ENCODE peak calls at places on chromosomes 3 and 15, in seven cellular contexts. One of them, this sample, is unnamed. For H3K4me1, the result is how much of the 10 kb centered on the place peaks cover.

GRCh38 chr3:142723665-142723967 is 218 bp upstream of the TRPC1 start:
- DNase-seq in neural progenitor cell: no peak
- DNase-seq in fibroblast of lung: no peak
- DNase-seq in IMR-90: no peak
- DNase-seq in H1: no peak
- DNase-seq in PC-3: no peak
- DNase-seq in A549: no peak
- DNase-seq in this sample: no peak

GRCh38 chr3:113104746-113105479 is 106.4 kb upstream of the BOC start:
- DNase-seq in neural progenitor cell: peak
- DNase-seq in fibroblast of lung: no peak
- DNase-seq in IMR-90: no peak
- DNase-seq in H1: no peak
- DNase-seq in PC-3: no peak
- DNase-seq in A549: no peak
- DNase-seq in this sample: peak

GRCh38 chr15:88982304-88982945 is 69.2 kb upstream of the MFGE8 start:
- DNase-seq in neural progenitor cell: no peak
- DNase-seq in fibroblast of lung: peak
- DNase-seq in IMR-90: peak
- DNase-seq in H1: no peak
- DNase-seq in PC-3: peak
- DNase-seq in A549: peak
- DNase-seq in this sample: no peak

GRCh38 chr3:196604548-196604947 is 34.9 kb upstream of the NRROS start:
- DNase-seq in neural progenitor cell: no peak
- DNase-seq in fibroblast of lung: no peak
- DNase-seq in IMR-90: no peak
- DNase-seq in H1: peak
- DNase-seq in PC-3: no peak
- DNase-seq in A549: no peak
- DNase-seq in this sample: no peak

GRCh38 chr3:17469520-17469919 is 272.9 kb downstream of the TBC1D5 start:
- DNase-seq in neural progenitor cell: no peak
- DNase-seq in fibroblast of lung: no peak
- DNase-seq in IMR-90: no peak
- DNase-seq in H1: no peak
- DNase-seq in PC-3: peak
- DNase-seq in A549: no peak
- DNase-seq in this sample: no peak

GRCh38 chr3:180409170-180409569 is 192.8 kb upstream of the TTC14 start:
- DNase-seq in neural progenitor cell: no peak
- DNase-seq in fibroblast of lung: peak
- DNase-seq in IMR-90: no peak
- DNase-seq in H1: no peak
- DNase-seq in PC-3: peak
- DNase-seq in A549: no peak
- DNase-seq in this sample: no peak

GRCh38 chr3:43649365-43649968 is 27.7 kb upstream of the ANO10 start:
- DNase-seq in neural progenitor cell: peak
- DNase-seq in fibroblast of lung: no peak
- DNase-seq in IMR-90: no peak
- DNase-seq in H1: no peak
- DNase-seq in PC-3: no peak
- DNase-seq in A549: no peak
- DNase-seq in this sample: peak

GRCh38 chr3:44954962-44955361 is 21.0 kb downstream of the ZDHHC3 start:
- DNase-seq in neural progenitor cell: no peak
- DNase-seq in fibroblast of lung: peak
- DNase-seq in IMR-90: peak
- DNase-seq in H1: no peak
- DNase-seq in PC-3: peak
- DNase-seq in A549: no peak
- DNase-seq in this sample: no peak

GRCh38 chr15:61598655-61599054 is 369.6 kb upstream of the RORA start:
- DNase-seq in neural progenitor cell: peak
- DNase-seq in fibroblast of lung: no peak
- DNase-seq in IMR-90: no peak
- DNase-seq in H1: no peak
- DNase-seq in PC-3: no peak
- DNase-seq in A549: no peak
- DNase-seq in this sample: no peak

GRCh38 chr3:116141724-116142123 is 303.6 kb downstream of the LSAMP start:
- DNase-seq in neural progenitor cell: no peak
- DNase-seq in fibroblast of lung: peak
- DNase-seq in IMR-90: peak
- DNase-seq in H1: no peak
- DNase-seq in PC-3: peak
- DNase-seq in A549: no peak
- DNase-seq in this sample: no peak

GRCh38 chr15:42138411-42138810 is 18.0 kb downstream of the PLA2G4F start:
- DNase-seq in neural progenitor cell: no peak
- DNase-seq in fibroblast of lung: no peak
- DNase-seq in IMR-90: no peak
- DNase-seq in H1: no peak
- DNase-seq in PC-3: no peak
- DNase-seq in A549: no peak
- DNase-seq in this sample: no peak

GRCh38 chr3:132622148-132622547 is 25.1 kb downstream of the ACKR4 start:
- DNase-seq in neural progenitor cell: no peak
- DNase-seq in fibroblast of lung: no peak
- DNase-seq in IMR-90: no peak
- DNase-seq in H1: no peak
- DNase-seq in PC-3: no peak
- DNase-seq in A549: no peak
- DNase-seq in this sample: no peak

GRCh38 chr3:149426325-149426724 is 48.2 kb upstream of the TM4SF4 start:
- DNase-seq in neural progenitor cell: peak
- DNase-seq in fibroblast of lung: no peak
- DNase-seq in IMR-90: no peak
- DNase-seq in H1: no peak
- DNase-seq in PC-3: no peak
- DNase-seq in A549: no peak
- DNase-seq in this sample: peak

GRCh38 chr15:67578020-67578600 is 35.6 kb downstream of the MAP2K5 start:
- DNase-seq in neural progenitor cell: no peak
- DNase-seq in fibroblast of lung: no peak
- DNase-seq in IMR-90: peak
- DNase-seq in H1: no peak
- DNase-seq in PC-3: no peak
- DNase-seq in A549: no peak
- DNase-seq in this sample: no peak

GRCh38 chr15:42672444-42672843 is 64.5 kb downstream of the CDAN1 start:
- DNase-seq in neural progenitor cell: no peak
- DNase-seq in fibroblast of lung: no peak
- DNase-seq in IMR-90: no peak
- DNase-seq in H1: no peak
- DNase-seq in PC-3: no peak
- DNase-seq in A549: no peak
- DNase-seq in this sample: no peak

GRCh38 chr3:65178703-65179102 is 490.9 kb upstream of the ADAMTS9 start:
- DNase-seq in neural progenitor cell: no peak
- DNase-seq in fibroblast of lung: peak
- DNase-seq in IMR-90: no peak
- DNase-seq in H1: no peak
- DNase-seq in PC-3: no peak
- DNase-seq in A549: no peak
- DNase-seq in this sample: no peak

GRCh38 chr3:77835916-77836315 is 796.0 kb downstream of the ROBO2 start:
- DNase-seq in neural progenitor cell: no peak
- DNase-seq in fibroblast of lung: no peak
- DNase-seq in IMR-90: peak
- DNase-seq in H1: no peak
- DNase-seq in PC-3: no peak
- DNase-seq in A549: no peak
- DNase-seq in this sample: no peak
- H3K4me2 ChIP-seq in neural progenitor cell: no peak
- H3K4me2 ChIP-seq in fibroblast of lung: no peak
- H3K4me2 ChIP-seq in IMR-90: no peak
- H3K4me2 ChIP-seq in H1: no peak
- H3K4me2 ChIP-seq in PC-3: no peak
- H3K4me2 ChIP-seq in A549: no peak
- H3K4me2 ChIP-seq in this sample: no peak

GRCh38 chr15:87706001-87706400 is 550.5 kb downstream of the NTRK3 start:
- DNase-seq in neural progenitor cell: no peak
- DNase-seq in fibroblast of lung: no peak
- DNase-seq in IMR-90: no peak
- DNase-seq in H1: no peak
- DNase-seq in PC-3: no peak
- DNase-seq in A549: no peak
- DNase-seq in this sample: no peak
- H3K4me3 ChIP-seq in neural progenitor cell: no peak
- H3K4me3 ChIP-seq in fibroblast of lung: no peak
- H3K4me3 ChIP-seq in IMR-90: no peak
- H3K4me3 ChIP-seq in H1: no peak
- H3K4me3 ChIP-seq in PC-3: no peak
- H3K4me3 ChIP-seq in A549: no peak
- H3K4me3 ChIP-seq in this sample: no peak

DNA sequence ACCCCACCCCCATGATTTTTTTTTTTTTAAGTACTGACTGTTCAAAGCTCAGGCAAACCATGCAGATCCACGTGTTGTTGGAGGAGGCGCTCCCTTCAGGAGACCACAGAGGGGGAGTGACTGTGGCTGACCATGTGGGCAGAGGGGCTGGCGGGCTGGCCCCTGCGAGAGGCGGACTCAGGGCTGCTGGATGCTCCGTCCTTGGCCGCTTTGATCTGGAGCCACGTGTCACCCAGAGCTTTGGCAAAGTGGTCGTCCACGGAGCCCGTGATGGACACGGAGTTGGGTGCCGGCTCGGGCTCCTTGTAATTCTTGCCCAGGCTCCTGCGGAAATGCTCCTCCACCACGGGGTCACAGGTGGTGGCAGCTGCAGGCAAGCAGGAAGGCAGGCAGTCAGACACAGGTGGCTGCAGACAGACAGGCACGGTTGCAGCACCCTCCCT is 85.2 kb downstream of the VGLL4 start:
- DNase-seq in neural progenitor cell: no peak
- DNase-seq in fibroblast of lung: peak
- DNase-seq in IMR-90: no peak
- DNase-seq in H1: no peak
- DNase-seq in PC-3: no peak
- DNase-seq in A549: no peak
- DNase-seq in this sample: no peak
- H3K4me1 ChIP-seq in neural progenitor cell: under half
- H3K4me1 ChIP-seq in fibroblast of lung: under half
- H3K4me1 ChIP-seq in IMR-90: under half
- H3K4me1 ChIP-seq in H1: under half
- H3K4me1 ChIP-seq in PC-3: under half
- H3K4me1 ChIP-seq in A549: under half
- H3K4me1 ChIP-seq in this sample: under half

DNA sequence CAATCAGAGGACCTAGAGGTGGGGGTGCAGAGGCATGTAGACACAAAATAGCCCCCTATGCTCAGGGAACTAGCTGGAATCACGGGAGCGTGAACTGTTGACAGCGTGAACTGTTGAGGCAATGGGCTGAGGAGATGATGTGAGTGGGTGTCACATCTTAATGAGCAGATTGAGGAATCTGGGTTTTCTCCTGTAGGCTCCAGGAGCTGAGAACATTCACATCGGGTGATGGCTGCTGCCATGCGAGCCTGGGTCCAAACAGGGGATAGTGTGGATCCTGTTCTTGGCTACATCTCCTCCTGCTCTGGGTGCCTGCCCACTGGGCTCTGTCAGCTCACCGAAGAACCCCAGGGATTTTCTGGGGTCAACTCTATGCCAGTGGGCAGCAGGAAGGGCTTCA is 2.1 kb downstream of the LARP6 start:
- DNase-seq in neural progenitor cell: no peak
- DNase-seq in fibroblast of lung: no peak
- DNase-seq in IMR-90: no peak
- DNase-seq in H1: no peak
- DNase-seq in PC-3: no peak
- DNase-seq in A549: no peak
- DNase-seq in this sample: no peak
- H3K4me2 ChIP-seq in neural progenitor cell: no peak
- H3K4me2 ChIP-seq in fibroblast of lung: peak
- H3K4me2 ChIP-seq in IMR-90: peak
- H3K4me2 ChIP-seq in H1: no peak
- H3K4me2 ChIP-seq in PC-3: peak
- H3K4me2 ChIP-seq in A549: peak
- H3K4me2 ChIP-seq in this sample: no peak